ENCODE peak calls at places on chromosome 11, in seven cellular contexts. O is RKO; N is fibroblast of lung; J is NCI-H1694 treated with DMSO at 0.1 percent for 48 hours; Y is CD4-positive, CD25-positive, alpha-beta regulatory T cell; K is stimulated activated CD4-positive, alpha-beta T cell treated with anti-CD3 and anti-CD28 coated beads, Interleukin-1b, Interleukin-23, amount 100 ng/mL, for 1 hour; G is activated naive CD8-positive, alpha-beta T cell treated with anti-CD3 and anti-CD28 coated beads, Interleukin-2, amount 50 U/mL, for 24 hours. B is an unnamed sample.

GRCh38 chr11:134449713-134450112 is 37.7 kb upstream of the B3GAT1 start:
- DNase-seq in O (no peak), N (no peak), J (no peak), Y (no peak), K (no peak), G (no peak), B (no peak)

GRCh38 chr11:64098318-64098831 is 62.6 kb downstream of the FLRT1 start:
- DNase-seq in O (no peak), N (no peak), J (no peak), Y (no peak), K (no peak), G (no peak), B (no peak)

GRCh38 chr11:124977006-124977405 is 23.0 kb downstream of the CCDC15 start:
- DNase-seq in O (no peak), N (no peak), J (no peak), Y (no peak), K (no peak), G (no peak), B (no peak)

GRCh38 chr11:34915136-34916013 is 804 bp downstream of the APIP start:
- DNase-seq in O (peak), N (peak), J (no peak), Y (no peak), K (no peak), G (no peak), B (no peak)

GRCh38 chr11:64766881-64767280 is 7.1 kb upstream of the PYGM start:
- DNase-seq in O (no peak), N (no peak), J (no peak), Y (no peak), K (no peak), G (no peak), B (no peak)

GRCh38 chr11:64165482-64165841 is 451 bp downstream of the MACROD1 start:
- DNase-seq in O (no peak), N (no peak), J (no peak), Y (no peak), K (no peak), G (peak), B (no peak)

GRCh38 chr11:34397120-34397519 is 39.3 kb upstream of the ABTB2 start:
- DNase-seq in O (no peak), N (no peak), J (no peak), Y (no peak), K (no peak), G (no peak), B (no peak)

GRCh38 chr11:65547446-65548125 is 10.6 kb downstream of the LTBP3 start:
- DNase-seq in O (no peak), N (no peak), J (no peak), Y (no peak), K (no peak), G (no peak), B (no peak)

GRCh38 chr11:9688716-9689511 is 25.0 kb downstream of the SWAP70 start:
- DNase-seq in O (peak), N (peak), J (peak), Y (peak), K (no peak), G (no peak), B (no peak)

GRCh38 chr11:390175-390574 is 3.8 kb upstream of the PKP3 start:
- DNase-seq in O (no peak), N (no peak), J (no peak), Y (no peak), K (no peak), G (no peak), B (no peak)

GRCh38 chr11:71397961-71398360 is 50.2 kb downstream of the DHCR7 start:
- DNase-seq in O (no peak), N (no peak), J (no peak), Y (no peak), K (no peak), G (no peak), B (no peak)

GRCh38 chr11:10866893-10867331 is 9.1 kb upstream of the ZBED5 start:
- DNase-seq in O (peak), N (peak), J (peak), Y (no peak), K (no peak), G (no peak), B (no peak)

GRCh38 chr11:64777449-64778222 is 706 bp downstream of the SF1 start:
- DNase-seq in O (peak), N (peak), J (peak), Y (peak), K (peak), G (peak), B (peak)

B was measured in activated B cell treated with CpG ODN at 0.5 μM for 24 hours.